ENCODE peak calls at places on chromosome 7, in five cellular contexts. O is GM23248, J is hepatocyte, Q is fibroblast of lung, R is mammary epithelial cell. E is an unnamed sample.

GRCh38 chr7:41203542-41203941 is 499.3 kb downstream of the INHBA start:
- DNase-seq in J (no peak), Q (no peak), O (no peak), R (no peak), E (peak; percentile 9)

GRCh38 chr7:151400626-151401315 is 9.1 kb downstream of the WDR86 start:
- DNase-seq in J (no peak), Q (no peak), O (no peak), R (no peak), E (peak; percentile 69)

GRCh38 chr7:92831716-92832622 is 4.4 kb downstream of the CDK6 start:
- DNase-seq in J (peak; percentile 43), O (peak; percentile 94), R (peak; percentile 87), Q (peak; percentile 83), E (peak; percentile 90)

GRCh38 chr7:4103352-4104091 is 578.6 kb upstream of the FOXK1 start:
- DNase-seq in J (no peak), Q (peak; percentile 21), O (no peak), R (peak; percentile 43), E (peak; percentile 30)

GRCh38 chr7:42202601-42203000 is 34.4 kb downstream of the GLI3 start:
- DNase-seq in R (no peak), J (no peak), O (no peak), Q (no peak), E (no peak)

GRCh38 chr7:50679218-50680007 is 103.3 kb downstream of the GRB10 start:
- DNase-seq in O (peak; percentile 52), R (peak; percentile 50), J (peak; percentile 33), Q (peak; percentile 72), E (no peak)

GRCh38 chr7:130732980-130733865 is 784 bp downstream of the KLF14 start:
- DNase-seq in R (no peak), Q (no peak), J (peak; percentile 68), O (peak; percentile 41), E (peak; percentile 65)

GRCh38 chr7:11642841-11643240 is 189.2 kb downstream of the THSD7A start:
- DNase-seq in Q (no peak), J (no peak), O (no peak), R (no peak), E (no peak)

GRCh38 chr7:5699951-5700384 is 81.5 kb downstream of the RNF216 start:
- DNase-seq in O (no peak), R (peak; percentile 42), J (no peak), Q (no peak), E (no peak)

GRCh38 chr7:18320971-18321567 is 174.5 kb upstream of the HDAC9 start:
- DNase-seq in R (peak; percentile 29), J (peak; percentile 63), O (peak; percentile 71), Q (peak; percentile 66), E (peak; percentile 89)

DNA sequence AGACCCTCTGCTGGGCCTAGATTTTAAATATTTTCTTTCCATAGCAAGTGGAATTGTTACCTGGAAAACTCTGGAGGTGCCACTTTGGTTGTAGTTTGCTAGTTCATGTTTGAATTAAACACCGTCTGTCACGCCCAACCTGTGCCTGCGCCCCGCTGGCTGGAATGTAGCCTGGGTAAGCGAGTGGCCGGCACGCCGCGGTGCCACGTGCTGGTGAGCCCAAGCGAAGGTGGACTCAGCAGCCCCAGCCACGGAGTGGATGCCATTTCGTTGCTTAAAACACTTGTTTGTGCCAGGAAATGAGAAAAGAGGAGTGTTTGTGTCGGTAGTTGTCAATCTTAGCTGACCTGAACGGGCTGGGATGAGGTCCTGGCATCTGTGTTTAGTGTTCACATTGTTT is 2.7 kb downstream of the GET4 start:
- DNase-seq in O (no peak), J (no peak), Q (no peak), R (no peak), E (no peak)
- H3K4me2 ChIP-seq in O (no peak overlapping the region), J (peak overlapping the region; percentile 97), Q (no peak overlapping the region), R (no peak overlapping the region), E (no peak overlapping the region)

DNA sequence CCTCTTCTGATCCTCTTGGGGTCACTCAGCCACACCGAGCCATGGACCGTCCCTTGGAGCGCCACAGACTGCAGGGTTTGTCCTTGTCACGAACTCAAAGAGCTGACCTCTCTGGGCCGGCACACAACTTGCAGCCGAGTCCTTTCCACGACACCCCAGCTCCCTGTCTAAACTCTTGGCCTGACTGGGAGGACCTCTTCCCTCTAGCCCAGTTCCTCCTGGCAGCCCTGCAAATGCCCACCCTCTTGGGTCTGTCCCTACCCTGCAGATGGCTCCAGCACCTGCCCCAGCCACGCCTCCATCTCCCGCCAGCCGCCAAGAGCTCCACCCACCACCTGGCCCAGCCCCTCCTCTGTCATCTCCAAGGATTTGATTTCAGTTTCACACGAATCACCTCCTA is 339.2 kb downstream of the DNAJB6 start:
- DNase-seq in Q (no peak), R (no peak), J (no peak), O (no peak), E (no peak)
- H3K9me3 ChIP-seq in Q (no peaks in the 10 kb centered on the region), R (peaks cover 7% of the 10 kb centered on the region), J (no peaks in the 10 kb centered on the region), O (no peaks in the 10 kb centered on the region), E (no peaks in the 10 kb centered on the region)

GRCh38 chr7:739455-739963 is 12.4 kb upstream of the PRKAR1B start:
- DNase-seq in R (no peak), Q (no peak), J (no peak), O (no peak), E (no peak)

GRCh38 chr7:739964-740942 is 13.2 kb upstream of the PRKAR1B start:
- DNase-seq in O (no peak), J (no peak), R (no peak), Q (no peak), E (no peak)

GRCh38 chr7:741191-741671 is 14.2 kb upstream of the PRKAR1B start:
- DNase-seq in R (no peak), Q (no peak), O (no peak), J (no peak), E (peak; percentile 82)

GRCh38 chr7:738723-739454 is 11.8 kb upstream of the PRKAR1B start:
- DNase-seq in O (no peak), J (no peak), Q (no peak), R (no peak), E (no peak)

GRCh38 chr7:738241-738640 is 11.2 kb upstream of the PRKAR1B start:
- DNase-seq in R (no peak), J (no peak), O (no peak), Q (no peak), E (no peak)
- H3K79me2 ChIP-seq in R (peaks cover 68% of the 10 kb centered on the region), J (peaks cover 62% of the 10 kb centered on the region), O (peaks cover 56% of the 10 kb centered on the region), Q (peaks cover 18% of the 10 kb centered on the region), E (peaks cover 55% of the 10 kb centered on the region)

DNA sequence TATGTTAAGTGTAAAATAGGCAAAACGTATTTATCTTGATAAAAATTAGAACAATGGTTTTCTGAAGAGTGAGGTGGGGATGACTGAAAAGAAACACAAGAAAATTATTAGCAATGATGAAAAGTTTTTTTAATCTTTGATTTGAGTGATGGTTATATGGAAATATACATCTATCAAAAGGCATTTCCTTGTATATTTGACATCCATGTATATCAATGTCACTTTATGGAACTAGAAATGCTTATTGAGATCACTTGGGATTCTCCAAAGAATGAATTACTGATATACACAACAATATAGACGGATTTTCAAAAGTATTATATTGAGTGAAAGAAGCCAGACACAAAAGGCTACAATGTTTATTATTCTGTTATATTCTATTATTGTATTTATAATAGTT is 1042.0 kb upstream of the POT1 start:
- DNase-seq in J (no peak), Q (no peak), O (no peak), R (no peak), E (no peak)
- H3K4me2 ChIP-seq in J (no peak overlapping the region), Q (no peak overlapping the region), O (no peak overlapping the region), R (no peak overlapping the region), E (no peak overlapping the region)

DNA sequence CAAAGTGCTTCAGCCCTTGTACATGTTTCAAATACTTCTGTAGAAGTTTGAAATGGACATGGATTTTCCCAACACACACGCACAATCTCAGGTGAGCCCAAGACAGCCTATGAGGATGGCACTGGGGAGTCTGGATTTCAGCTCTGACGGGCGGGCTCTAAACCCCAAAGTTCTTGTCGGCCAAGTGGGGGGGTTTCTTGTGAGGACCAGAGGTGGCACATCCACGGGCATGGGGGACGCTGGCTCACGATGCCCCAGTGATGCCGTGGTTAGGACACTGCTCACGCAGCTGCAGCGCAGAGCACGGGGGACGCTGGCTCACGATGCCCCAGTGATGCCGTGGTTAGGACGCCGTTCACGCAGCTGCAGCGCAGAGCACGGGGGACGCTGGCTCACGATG is 280.1 kb downstream of the DNAJB6 start:
- DNase-seq in R (no peak), O (no peak), J (no peak), Q (no peak), E (peak; percentile 63)
- H3K9me3 ChIP-seq in R (peaks cover 48% of the 10 kb centered on the region), O (no peaks in the 10 kb centered on the region), J (no peaks in the 10 kb centered on the region), Q (no peaks in the 10 kb centered on the region), E (no peaks in the 10 kb centered on the region)

GRCh38 chr7:77746824-77747165 is 50.5 kb downstream of the RSBN1L start:
- DNase-seq in O (no peak), R (no peak), J (no peak), Q (no peak), E (no peak)

GRCh38 chr7:77745746-77746145 is 49.5 kb downstream of the RSBN1L start:
- DNase-seq in Q (no peak), J (no peak), R (no peak), O (no peak), E (no peak)

GRCh38 chr7:77747718-77748117 is 50.5 kb downstream of the TMEM60 start:
- DNase-seq in R (no peak), O (no peak), J (no peak), Q (no peak), E (no peak)

GRCh38 chr7:77746164-77746823 is 50.0 kb downstream of the RSBN1L start:
- DNase-seq in J (no peak), R (no peak), O (no peak), Q (no peak), E (no peak)

DNA sequence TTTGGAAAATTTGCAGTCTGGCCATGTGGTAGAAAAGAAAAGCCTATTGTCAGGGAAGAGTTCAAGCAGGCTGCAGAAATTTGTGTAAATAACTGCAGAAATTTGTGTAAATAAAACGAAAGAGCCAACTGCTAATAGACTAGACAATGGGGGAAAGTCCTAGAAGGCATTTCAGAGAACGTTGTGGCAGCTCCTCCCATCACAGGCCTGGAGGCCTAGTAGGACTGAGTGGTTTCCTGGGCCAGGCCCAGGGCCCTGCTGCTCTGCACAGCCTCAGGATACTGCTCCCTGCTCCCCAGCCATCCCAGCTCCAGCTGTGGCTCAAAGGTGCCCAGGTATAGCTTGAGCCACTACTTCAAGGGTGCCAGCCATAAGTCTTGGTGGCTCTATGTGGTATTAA is 50.9 kb downstream of the RSBN1L start:
- DNase-seq in R (no peak), J (no peak), Q (no peak), O (no peak), E (no peak)
- H3K79me2 ChIP-seq in R (peaks cover 40% of the 10 kb centered on the region), J (peaks cover 88% of the 10 kb centered on the region), Q (no peaks in the 10 kb centered on the region), O (peaks cover 63% of the 10 kb centered on the region), E (peaks cover 17% of the 10 kb centered on the region)

GRCh38 chr7:55549457-55549856 is 22.8 kb downstream of the VOPP1 start:
- DNase-seq in O (no peak), R (no peak), Q (no peak), J (no peak), E (no peak)
- H3K4me2 ChIP-seq in O (no peak overlapping the region), R (no peak overlapping the region), Q (no peak overlapping the region), J (no peak overlapping the region), E (no peak overlapping the region)

E was measured in osteoblast.